ENCODE peak calls at places on chromosome 3, in four cellular contexts. T is NCI-H460, A is kidney glomerular epithelial cell, I is EL. P is an unnamed sample.
A peak's percentile ranks its signal among the peaks of the same experiment; 100 is the strongest.

GRCh38 chr3:165837058-165837525 is at the start of gene BCHE:
- DNase-seq in T (peak; percentile 71), I (no peak), A (no peak), P (peak; percentile 64)

GRCh38 chr3:49638445-49638844 is 35.7 kb upstream of the APEH start:
- DNase-seq in A (no peak), T (no peak), I (peak; percentile 65), P (no peak)

GRCh38 chr3:136380530-136380929 is 130.4 kb downstream of the PCCB start:
- DNase-seq in I (peak; percentile 34), T (no peak), A (no peak), P (no peak)

GRCh38 chr3:7667774-7668173 is 806.9 kb downstream of the GRM7 start:
- DNase-seq in T (no peak), A (no peak), I (no peak), P (no peak)

GRCh38 chr3:29525254-29525881 is 244.5 kb downstream of the RBMS3 start:
- DNase-seq in T (no peak), A (no peak), I (peak; percentile 41), P (peak; percentile 52)

GRCh38 chr3:170689218-170689874 is 103.5 kb upstream of the SLC7A14 start:
- DNase-seq in T (peak; percentile 26), A (peak; percentile 53), I (peak; percentile 99), P (peak; percentile 56)

GRCh38 chr3:41116851-41117250 is 82.5 kb upstream of the CTNNB1 start:
- DNase-seq in I (no peak), T (no peak), A (no peak), P (no peak)

GRCh38 chr3:114933407-114933806 is 213.7 kb downstream of the ZBTB20 start:
- DNase-seq in A (no peak), I (no peak), T (no peak), P (no peak)

GRCh38 chr3:149625795-149626194 is 32.0 kb downstream of the WWTR1 start:
- DNase-seq in A (no peak), T (no peak), I (no peak), P (no peak)

GRCh38 chr3:56855856-56856538 is 54.2 kb upstream of the ARHGEF3 start:
- DNase-seq in A (no peak), I (no peak), T (no peak), P (no peak)

GRCh38 chr3:57952208-57952631 is 56.0 kb upstream of the FLNB start:
- DNase-seq in A (peak; percentile 94), T (peak; percentile 59), I (peak; percentile 87), P (peak; percentile 36)

GRCh38 chr3:69993747-69994146 is 5.8 kb upstream of the SAMMSON start:
- DNase-seq in T (no peak), I (no peak), A (no peak), P (no peak)

GRCh38 chr3:143207338-143207961 is 87.9 kb downstream of the CHST2 start:
- DNase-seq in I (peak; percentile 22), T (no peak), A (peak; percentile 96), P (no peak)

GRCh38 chr3:185552358-185552877 is at the start of gene LIPH:
- DNase-seq in T (peak; percentile 70), A (no peak), I (peak; percentile 51), P (peak; percentile 91)

GRCh38 chr3:77889616-77890015 is 849.7 kb downstream of the ROBO2 start:
- DNase-seq in T (no peak), A (no peak), I (no peak), P (no peak)